ENCODE peak calls at places on chromosomes 3 and 15, in five cellular contexts. M is testis, I is fibroblast of the aortic adventitia, S is A549, X is fibroblast of lung. Y is an unnamed sample.

GRCh38 chr3:75001330-75001729 is 386.9 kb upstream of the CNTN3 start:
- DNase-seq in M (no peak), I (peak; percentile 9), S (no peak), X (no peak), Y (peak; percentile 33)

GRCh38 chr3:178353292-178353814 is 182.9 kb upstream of the KCNMB2 start:
- DNase-seq in M (no peak), I (peak; percentile 65), S (no peak), X (peak; percentile 39), Y (peak; percentile 38)

GRCh38 chr3:101244212-101244575 is 76.2 kb downstream of the IMPG2 start:
- DNase-seq in M (no peak), I (no peak), S (no peak), X (no peak), Y (no peak)

GRCh38 chr3:169227911-169228310 is 435.6 kb downstream of the MECOM start:
- DNase-seq in M (no peak), I (peak; percentile 94), S (no peak), X (peak; percentile 94), Y (no peak)

GRCh38 chr3:86995537-86995936 is 4.6 kb upstream of the VGLL3 start:
- DNase-seq in M (no peak), I (peak; percentile 80), S (no peak), X (peak; percentile 94), Y (peak; percentile 94)

GRCh38 chr15:101480613-101481380 is 8.7 kb downstream of the PCSK6 start:
- DNase-seq in M (peak; percentile 11), I (no peak), S (no peak), X (no peak), Y (no peak)

GRCh38 chr3:106140471-106140870 is 271.7 kb upstream of the CBLB start:
- DNase-seq in M (no peak), I (no peak), S (no peak), X (no peak), Y (no peak)

GRCh38 chr3:181105636-181106035 is 116.1 kb upstream of the DNAJC19 start:
- DNase-seq in M (no peak), I (no peak), S (no peak), X (no peak), Y (no peak)

GRCh38 chr3:8767667-8768363 is 1.6 kb downstream of the OXTR start:
- DNase-seq in M (peak; percentile 43), I (no peak), S (no peak), X (peak; percentile 51), Y (peak; percentile 47)

DNA sequence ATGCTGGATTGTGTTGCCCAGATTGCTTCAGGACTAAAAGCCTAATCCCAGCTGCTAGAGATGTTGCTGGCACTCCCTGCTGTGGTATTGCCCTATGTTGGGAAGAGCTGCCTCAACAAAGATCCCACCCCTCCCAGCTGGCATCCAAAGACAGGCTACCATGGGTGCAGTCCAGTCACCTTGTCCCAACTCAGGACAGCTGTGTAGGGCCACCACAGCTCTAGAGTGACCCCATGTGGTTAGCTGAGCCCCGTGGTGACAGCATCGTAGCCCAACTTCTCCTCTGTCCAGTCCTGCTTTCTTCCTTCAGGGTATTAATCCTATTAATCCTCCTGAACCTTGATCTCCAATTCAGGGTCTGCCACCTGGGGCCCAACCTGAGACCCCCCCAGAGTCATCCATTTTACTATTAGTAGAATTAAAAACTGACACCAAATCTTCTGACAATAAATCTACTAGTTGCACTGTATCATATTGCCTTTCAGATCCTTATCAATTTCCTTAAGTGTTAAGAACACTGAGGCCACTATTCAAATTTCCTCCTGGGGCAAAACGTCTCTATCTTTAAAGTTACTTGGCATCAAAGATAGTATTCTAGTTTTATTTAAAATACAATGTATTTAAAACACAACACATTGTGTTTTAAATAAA is 83.5 kb downstream of the AQP9 start:
- DNase-seq in M (peak; percentile 41), I (peak; percentile 54), S (peak; percentile 72), X (no peak), Y (peak; percentile 48)
- TF ChIP-seq CTCF in M (peak; percentile 15), I (peak; percentile 78), S (peak; percentile 55), X (peak; percentile 73), Y (peak; percentile 72)

GRCh38 chr3:118637866-118638265 is 396.8 kb downstream of the IGSF11 start:
- DNase-seq in M (no peak), I (no peak), S (no peak), X (no peak), Y (no peak)

GRCh38 chr3:118641608-118642007 is 393.0 kb downstream of the IGSF11 start:
- DNase-seq in M (peak; percentile 16), I (no peak), S (no peak), X (no peak), Y (no peak)

GRCh38 chr3:118636841-118637240 is 397.8 kb downstream of the IGSF11 start:
- DNase-seq in M (peak; percentile 23), I (no peak), S (no peak), X (no peak), Y (no peak)
- TF ChIP-seq CTCF in M (peak; percentile 20), I (no peak), S (no peak), X (no peak), Y (no peak)

GRCh38 chr3:107983247-107983646 is 107.6 kb downstream of the CD47 start:
- DNase-seq in M (no peak), I (no peak), S (no peak), X (no peak), Y (no peak)
- TF ChIP-seq CTCF in M (no peak), I (no peak), S (no peak), X (no peak), Y (no peak)

GRCh38 chr15:45704329-45705249 is 69.8 kb downstream of the SQOR start:
- DNase-seq in M (peak; percentile 25), I (peak; percentile 39), S (no peak), X (no peak), Y (peak; percentile 44)
- TF ChIP-seq CTCF in M (no peak), I (no peak), S (no peak), X (no peak), Y (no peak)

DNA sequence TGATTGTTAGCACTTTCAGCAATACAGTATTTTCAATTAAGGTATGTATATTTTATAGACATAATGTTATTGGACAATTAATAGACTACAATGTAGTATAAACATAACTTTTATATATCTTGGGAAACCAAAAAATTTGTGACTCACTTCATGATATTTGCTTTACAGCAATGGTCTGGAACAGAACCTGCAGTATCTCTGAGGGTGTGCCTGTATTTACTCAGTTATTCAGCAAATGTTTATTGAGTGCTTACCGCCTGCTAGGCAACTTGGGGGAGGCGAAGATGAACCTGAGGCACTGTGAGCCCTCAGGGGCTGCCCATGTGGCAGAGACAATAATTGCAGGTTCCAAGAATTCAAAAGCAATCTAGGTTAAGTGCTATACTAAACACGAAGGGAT is 144.8 kb downstream of the GABRB3 start:
- DNase-seq in M (no peak), I (no peak), S (peak; percentile 54), X (no peak), Y (no peak)
- TF ChIP-seq CTCF in M (no peak), I (no peak), S (no peak), X (no peak), Y (no peak)

GRCh38 chr3:185758912-185759311 is 65.9 kb downstream of the IGF2BP2 start:
- DNase-seq in M (no peak), I (no peak), S (no peak), X (no peak), Y (no peak)
- TF ChIP-seq CTCF in M (no peak), I (no peak), S (no peak), X (no peak), Y (no peak)

GRCh38 chr3:197527569-197527968 is 28.2 kb downstream of the BDH1 start:
- DNase-seq in M (no peak), I (no peak), S (no peak), X (no peak), Y (no peak)

GRCh38 chr3:197528190-197528589 is 27.6 kb downstream of the BDH1 start:
- DNase-seq in M (no peak), I (peak; percentile 17), S (no peak), X (no peak), Y (no peak)

GRCh38 chr3:197524128-197524527 is 31.6 kb downstream of the BDH1 start:
- DNase-seq in M (no peak), I (no peak), S (no peak), X (no peak), Y (no peak)

GRCh38 chr3:197523551-197523950 is 32.2 kb downstream of the BDH1 start:
- DNase-seq in M (no peak), I (no peak), S (no peak), X (no peak), Y (no peak)

DNA sequence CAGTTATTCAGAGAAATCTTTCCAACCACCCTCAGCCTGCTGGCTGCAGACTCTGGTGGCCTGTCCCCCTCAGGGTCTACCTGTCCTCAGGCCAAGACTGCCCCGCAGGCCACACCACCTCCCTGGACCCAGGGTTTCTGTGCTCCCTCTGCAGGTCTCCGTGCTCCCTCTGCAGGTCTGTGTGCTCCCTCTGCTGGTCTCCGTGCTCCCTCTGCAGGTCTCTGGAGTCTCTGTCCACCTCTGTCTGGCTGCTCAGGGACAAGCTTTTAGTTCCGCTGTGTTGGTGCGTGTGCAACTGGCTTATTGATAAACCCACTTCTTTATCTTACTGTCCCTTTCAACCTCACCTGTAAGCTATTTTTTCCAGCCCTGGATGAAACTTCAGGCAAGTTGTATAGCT is 30.1 kb downstream of the BDH1 start:
- DNase-seq in M (no peak), I (peak; percentile 18), S (no peak), X (peak; percentile 29), Y (peak; percentile 61)
- TF ChIP-seq CTCF in M (no peak), I (peak; percentile 25), S (peak; percentile 20), X (no peak), Y (peak; percentile 64)

Y was measured in choroid plexus epithelial cell.